ENCODE peak calls at places on chromosomes 13 and 19, in nine cellular contexts. One of them, this sample, is unnamed.

GRCh38 chr19:15112385-15112784 is 5.2 kb downstream of the SYDE1 start:
- DNase-seq in amygdala: no peak
- DNase-seq in activated B cell treated with CpG ODN at 0.5 μM for 24 hours: no peak
- DNase-seq in T-helper 2 cell: no peak
- DNase-seq in heart left ventricle: no peak
- DNase-seq in activated CD4-positive, alpha-beta memory T cell treated with anti-CD3 and anti-CD28 coated beads, Interleukin-2, amount 10 ng/mL, durations not matched to agents 7 days and 5 days: no peak
- DNase-seq in BJ: no peak
- DNase-seq in transverse colon: no peak
- DNase-seq in GM12864: no peak
- DNase-seq in this sample: no peak

GRCh38 chr13:30816733-30817132 is 81.4 kb downstream of the ALOX5AP start:
- DNase-seq in amygdala: no peak
- DNase-seq in activated B cell treated with CpG ODN at 0.5 μM for 24 hours: no peak
- DNase-seq in T-helper 2 cell: no peak
- DNase-seq in heart left ventricle: no peak
- DNase-seq in activated CD4-positive, alpha-beta memory T cell treated with anti-CD3 and anti-CD28 coated beads, Interleukin-2, amount 10 ng/mL, durations not matched to agents 7 days and 5 days: no peak
- DNase-seq in BJ: no peak
- DNase-seq in transverse colon: no peak
- DNase-seq in GM12864: no peak
- DNase-seq in this sample: no peak

GRCh38 chr13:79995334-79995733 is 345.6 kb downstream of the SPRY2 start:
- DNase-seq in amygdala: no peak
- DNase-seq in activated B cell treated with CpG ODN at 0.5 μM for 24 hours: no peak
- DNase-seq in T-helper 2 cell: no peak
- DNase-seq in heart left ventricle: no peak
- DNase-seq in activated CD4-positive, alpha-beta memory T cell treated with anti-CD3 and anti-CD28 coated beads, Interleukin-2, amount 10 ng/mL, durations not matched to agents 7 days and 5 days: no peak
- DNase-seq in BJ: peak
- DNase-seq in transverse colon: no peak
- DNase-seq in GM12864: no peak
- DNase-seq in this sample: no peak

GRCh38 chr13:51518847-51519246 is 65.4 kb upstream of the WDFY2 start:
- DNase-seq in amygdala: no peak
- DNase-seq in activated B cell treated with CpG ODN at 0.5 μM for 24 hours: no peak
- DNase-seq in T-helper 2 cell: no peak
- DNase-seq in heart left ventricle: no peak
- DNase-seq in activated CD4-positive, alpha-beta memory T cell treated with anti-CD3 and anti-CD28 coated beads, Interleukin-2, amount 10 ng/mL, durations not matched to agents 7 days and 5 days: peak
- DNase-seq in BJ: no peak
- DNase-seq in transverse colon: no peak
- DNase-seq in GM12864: no peak
- DNase-seq in this sample: no peak

GRCh38 chr19:55027472-55028337 is 10.4 kb downstream of the GP6 start:
- DNase-seq in amygdala: no peak
- DNase-seq in activated B cell treated with CpG ODN at 0.5 μM for 24 hours: no peak
- DNase-seq in T-helper 2 cell: no peak
- DNase-seq in heart left ventricle: no peak
- DNase-seq in activated CD4-positive, alpha-beta memory T cell treated with anti-CD3 and anti-CD28 coated beads, Interleukin-2, amount 10 ng/mL, durations not matched to agents 7 days and 5 days: no peak
- DNase-seq in BJ: no peak
- DNase-seq in transverse colon: no peak
- DNase-seq in GM12864: no peak
- DNase-seq in this sample: no peak

GRCh38 chr19:51311388-51312257 is at the start of gene IGLON5:
- DNase-seq in amygdala: peak
- DNase-seq in activated B cell treated with CpG ODN at 0.5 μM for 24 hours: no peak
- DNase-seq in T-helper 2 cell: no peak
- DNase-seq in heart left ventricle: no peak
- DNase-seq in activated CD4-positive, alpha-beta memory T cell treated with anti-CD3 and anti-CD28 coated beads, Interleukin-2, amount 10 ng/mL, durations not matched to agents 7 days and 5 days: no peak
- DNase-seq in BJ: no peak
- DNase-seq in transverse colon: no peak
- DNase-seq in GM12864: no peak
- DNase-seq in this sample: no peak

GRCh38 chr19:17077447-17078028 is 2.0 kb downstream of the MYO9B start:
- DNase-seq in amygdala: no peak
- DNase-seq in activated B cell treated with CpG ODN at 0.5 μM for 24 hours: no peak
- DNase-seq in T-helper 2 cell: no peak
- DNase-seq in heart left ventricle: no peak
- DNase-seq in activated CD4-positive, alpha-beta memory T cell treated with anti-CD3 and anti-CD28 coated beads, Interleukin-2, amount 10 ng/mL, durations not matched to agents 7 days and 5 days: no peak
- DNase-seq in BJ: no peak
- DNase-seq in transverse colon: no peak
- DNase-seq in GM12864: no peak
- DNase-seq in this sample: no peak

GRCh38 chr19:44846455-44847143 is 502 bp downstream of the NECTIN2 start:
- DNase-seq in amygdala: no peak
- DNase-seq in activated B cell treated with CpG ODN at 0.5 μM for 24 hours: no peak
- DNase-seq in T-helper 2 cell: no peak
- DNase-seq in heart left ventricle: peak
- DNase-seq in activated CD4-positive, alpha-beta memory T cell treated with anti-CD3 and anti-CD28 coated beads, Interleukin-2, amount 10 ng/mL, durations not matched to agents 7 days and 5 days: peak
- DNase-seq in BJ: no peak
- DNase-seq in transverse colon: peak
- DNase-seq in GM12864: no peak
- DNase-seq in this sample: no peak

GRCh38 chr13:46906440-46906839 is 9.6 kb upstream of the HTR2A start:
- DNase-seq in amygdala: no peak
- DNase-seq in activated B cell treated with CpG ODN at 0.5 μM for 24 hours: no peak
- DNase-seq in T-helper 2 cell: no peak
- DNase-seq in heart left ventricle: no peak
- DNase-seq in activated CD4-positive, alpha-beta memory T cell treated with anti-CD3 and anti-CD28 coated beads, Interleukin-2, amount 10 ng/mL, durations not matched to agents 7 days and 5 days: no peak
- DNase-seq in BJ: no peak
- DNase-seq in transverse colon: no peak
- DNase-seq in GM12864: no peak
- DNase-seq in this sample: no peak

GRCh38 chr19:10069046-10069445 is 17.1 kb upstream of the SHFL start:
- DNase-seq in amygdala: no peak
- DNase-seq in activated B cell treated with CpG ODN at 0.5 μM for 24 hours: no peak
- DNase-seq in T-helper 2 cell: no peak
- DNase-seq in heart left ventricle: no peak
- DNase-seq in activated CD4-positive, alpha-beta memory T cell treated with anti-CD3 and anti-CD28 coated beads, Interleukin-2, amount 10 ng/mL, durations not matched to agents 7 days and 5 days: no peak
- DNase-seq in BJ: no peak
- DNase-seq in transverse colon: no peak
- DNase-seq in GM12864: no peak
- DNase-seq in this sample: no peak

GRCh38 chr13:50348402-50348801 is 333.2 kb downstream of the KCNRG start:
- DNase-seq in amygdala: no peak
- DNase-seq in activated B cell treated with CpG ODN at 0.5 μM for 24 hours: no peak
- DNase-seq in T-helper 2 cell: no peak
- DNase-seq in heart left ventricle: no peak
- DNase-seq in activated CD4-positive, alpha-beta memory T cell treated with anti-CD3 and anti-CD28 coated beads, Interleukin-2, amount 10 ng/mL, durations not matched to agents 7 days and 5 days: no peak
- DNase-seq in BJ: no peak
- DNase-seq in transverse colon: peak
- DNase-seq in GM12864: no peak
- DNase-seq in this sample: no peak

GRCh38 chr19:51368366-51369282 is at the start of gene CLDND2:
- DNase-seq in amygdala: no peak
- DNase-seq in activated B cell treated with CpG ODN at 0.5 μM for 24 hours: no peak
- DNase-seq in T-helper 2 cell: peak
- DNase-seq in heart left ventricle: no peak
- DNase-seq in activated CD4-positive, alpha-beta memory T cell treated with anti-CD3 and anti-CD28 coated beads, Interleukin-2, amount 10 ng/mL, durations not matched to agents 7 days and 5 days: peak
- DNase-seq in BJ: no peak
- DNase-seq in transverse colon: no peak
- DNase-seq in GM12864: no peak
- DNase-seq in this sample: no peak

GRCh38 chr19:54299126-54299498 is 13.9 kb downstream of the LILRA5 start:
- DNase-seq in amygdala: no peak
- DNase-seq in activated B cell treated with CpG ODN at 0.5 μM for 24 hours: no peak
- DNase-seq in T-helper 2 cell: no peak
- DNase-seq in heart left ventricle: no peak
- DNase-seq in activated CD4-positive, alpha-beta memory T cell treated with anti-CD3 and anti-CD28 coated beads, Interleukin-2, amount 10 ng/mL, durations not matched to agents 7 days and 5 days: no peak
- DNase-seq in BJ: no peak
- DNase-seq in transverse colon: no peak
- DNase-seq in GM12864: no peak
- DNase-seq in this sample: no peak

GRCh38 chr13:114279770-114280169 is 1.6 kb upstream of the UPF3A start:
- DNase-seq in amygdala: no peak
- DNase-seq in activated B cell treated with CpG ODN at 0.5 μM for 24 hours: no peak
- DNase-seq in T-helper 2 cell: no peak
- DNase-seq in heart left ventricle: no peak
- DNase-seq in activated CD4-positive, alpha-beta memory T cell treated with anti-CD3 and anti-CD28 coated beads, Interleukin-2, amount 10 ng/mL, durations not matched to agents 7 days and 5 days: no peak
- DNase-seq in BJ: no peak
- DNase-seq in transverse colon: no peak
- DNase-seq in GM12864: no peak
- DNase-seq in this sample: no peak

GRCh38 chr13:30308548-30308947 is 1.2 kb upstream of the KATNAL1 start:
- DNase-seq in amygdala: no peak
- DNase-seq in activated B cell treated with CpG ODN at 0.5 μM for 24 hours: no peak
- DNase-seq in T-helper 2 cell: no peak
- DNase-seq in heart left ventricle: no peak
- DNase-seq in activated CD4-positive, alpha-beta memory T cell treated with anti-CD3 and anti-CD28 coated beads, Interleukin-2, amount 10 ng/mL, durations not matched to agents 7 days and 5 days: no peak
- DNase-seq in BJ: no peak
- DNase-seq in transverse colon: no peak
- DNase-seq in GM12864: no peak
- DNase-seq in this sample: no peak

GRCh38 chr13:111972261-111972780 is 94.6 kb upstream of the SOX1 start:
- DNase-seq in amygdala: no peak
- DNase-seq in activated B cell treated with CpG ODN at 0.5 μM for 24 hours: no peak
- DNase-seq in T-helper 2 cell: no peak
- DNase-seq in heart left ventricle: no peak
- DNase-seq in activated CD4-positive, alpha-beta memory T cell treated with anti-CD3 and anti-CD28 coated beads, Interleukin-2, amount 10 ng/mL, durations not matched to agents 7 days and 5 days: no peak
- DNase-seq in BJ: no peak
- DNase-seq in transverse colon: no peak
- DNase-seq in GM12864: no peak
- DNase-seq in this sample: no peak

GRCh38 chr19:38079926-38080380 is 144.1 kb downstream of the DPF1 start:
- DNase-seq in amygdala: no peak
- DNase-seq in activated B cell treated with CpG ODN at 0.5 μM for 24 hours: no peak
- DNase-seq in T-helper 2 cell: no peak
- DNase-seq in heart left ventricle: no peak
- DNase-seq in activated CD4-positive, alpha-beta memory T cell treated with anti-CD3 and anti-CD28 coated beads, Interleukin-2, amount 10 ng/mL, durations not matched to agents 7 days and 5 days: no peak
- DNase-seq in BJ: peak
- DNase-seq in transverse colon: no peak
- DNase-seq in GM12864: peak
- DNase-seq in this sample: peak

GRCh38 chr19:37855098-37855497 is 51.3 kb downstream of the WDR87 start:
- DNase-seq in amygdala: peak
- DNase-seq in activated B cell treated with CpG ODN at 0.5 μM for 24 hours: peak
- DNase-seq in T-helper 2 cell: no peak
- DNase-seq in heart left ventricle: peak
- DNase-seq in activated CD4-positive, alpha-beta memory T cell treated with anti-CD3 and anti-CD28 coated beads, Interleukin-2, amount 10 ng/mL, durations not matched to agents 7 days and 5 days: no peak
- DNase-seq in BJ: no peak
- DNase-seq in transverse colon: peak
- DNase-seq in GM12864: no peak
- DNase-seq in this sample: no peak

GRCh38 chr19:17488593-17489391 is 18.5 kb downstream of the SLC27A1 start:
- DNase-seq in amygdala: no peak
- DNase-seq in activated B cell treated with CpG ODN at 0.5 μM for 24 hours: peak
- DNase-seq in T-helper 2 cell: peak
- DNase-seq in heart left ventricle: peak
- DNase-seq in activated CD4-positive, alpha-beta memory T cell treated with anti-CD3 and anti-CD28 coated beads, Interleukin-2, amount 10 ng/mL, durations not matched to agents 7 days and 5 days: peak
- DNase-seq in BJ: no peak
- DNase-seq in transverse colon: peak
- DNase-seq in GM12864: peak
- DNase-seq in this sample: no peak

GRCh38 chr19:46913852-46914430 is 53.1 kb downstream of the ARHGAP35 start:
- DNase-seq in amygdala: no peak
- DNase-seq in activated B cell treated with CpG ODN at 0.5 μM for 24 hours: no peak
- DNase-seq in T-helper 2 cell: no peak
- DNase-seq in heart left ventricle: no peak
- DNase-seq in activated CD4-positive, alpha-beta memory T cell treated with anti-CD3 and anti-CD28 coated beads, Interleukin-2, amount 10 ng/mL, durations not matched to agents 7 days and 5 days: no peak
- DNase-seq in BJ: no peak
- DNase-seq in transverse colon: no peak
- DNase-seq in GM12864: no peak
- DNase-seq in this sample: no peak

GRCh38 chr19:41325947-41326706 is 16.2 kb downstream of the CCDC97 start:
- DNase-seq in amygdala: no peak
- DNase-seq in activated B cell treated with CpG ODN at 0.5 μM for 24 hours: peak
- DNase-seq in T-helper 2 cell: peak
- DNase-seq in heart left ventricle: peak
- DNase-seq in activated CD4-positive, alpha-beta memory T cell treated with anti-CD3 and anti-CD28 coated beads, Interleukin-2, amount 10 ng/mL, durations not matched to agents 7 days and 5 days: peak
- DNase-seq in BJ: peak
- DNase-seq in transverse colon: peak
- DNase-seq in GM12864: peak
- DNase-seq in this sample: no peak

GRCh38 chr19:48806518-48806817 is 4.4 kb downstream of the BCAT2 start:
- DNase-seq in amygdala: peak
- DNase-seq in activated B cell treated with CpG ODN at 0.5 μM for 24 hours: no peak
- DNase-seq in T-helper 2 cell: peak
- DNase-seq in heart left ventricle: no peak
- DNase-seq in activated CD4-positive, alpha-beta memory T cell treated with anti-CD3 and anti-CD28 coated beads, Interleukin-2, amount 10 ng/mL, durations not matched to agents 7 days and 5 days: peak
- DNase-seq in BJ: no peak
- DNase-seq in transverse colon: no peak
- DNase-seq in GM12864: no peak
- DNase-seq in this sample: no peak

GRCh38 chr13:112249644-112250610 is 126.2 kb upstream of the SPACA7 start:
- DNase-seq in amygdala: no peak
- DNase-seq in activated B cell treated with CpG ODN at 0.5 μM for 24 hours: no peak
- DNase-seq in T-helper 2 cell: no peak
- DNase-seq in heart left ventricle: no peak
- DNase-seq in activated CD4-positive, alpha-beta memory T cell treated with anti-CD3 and anti-CD28 coated beads, Interleukin-2, amount 10 ng/mL, durations not matched to agents 7 days and 5 days: no peak
- DNase-seq in BJ: no peak
- DNase-seq in transverse colon: no peak
- DNase-seq in GM12864: no peak
- DNase-seq in this sample: no peak

GRCh38 chr19:45391346-45391745 is 13.5 kb downstream of the PPP1R13L start:
- DNase-seq in amygdala: no peak
- DNase-seq in activated B cell treated with CpG ODN at 0.5 μM for 24 hours: no peak
- DNase-seq in T-helper 2 cell: no peak
- DNase-seq in heart left ventricle: no peak
- DNase-seq in activated CD4-positive, alpha-beta memory T cell treated with anti-CD3 and anti-CD28 coated beads, Interleukin-2, amount 10 ng/mL, durations not matched to agents 7 days and 5 days: no peak
- DNase-seq in BJ: no peak
- DNase-seq in transverse colon: no peak
- DNase-seq in GM12864: no peak
- DNase-seq in this sample: no peak

GRCh38 chr13:33123066-33123940 is 107.1 kb downstream of the KL start:
- DNase-seq in amygdala: no peak
- DNase-seq in activated B cell treated with CpG ODN at 0.5 μM for 24 hours: no peak
- DNase-seq in T-helper 2 cell: no peak
- DNase-seq in heart left ventricle: peak
- DNase-seq in activated CD4-positive, alpha-beta memory T cell treated with anti-CD3 and anti-CD28 coated beads, Interleukin-2, amount 10 ng/mL, durations not matched to agents 7 days and 5 days: no peak
- DNase-seq in BJ: peak
- DNase-seq in transverse colon: no peak
- DNase-seq in GM12864: no peak
- DNase-seq in this sample: no peak

This sample was measured in foreskin melanocyte.